ENCODE peak calls at places on chromosomes 4 and X, in five cellular contexts. H is GM23338, W is tibial artery, Z is ovary, R is cardiac muscle cell. S is an unnamed sample.
A peak's percentile ranks its signal among the peaks of the same experiment; 100 is the strongest.

GRCh38 chrX:50111762-50112161 is 89.0 kb downstream of the AKAP4 start:
- DNase-seq in Z (peak; percentile 23), R (no peak), H (no peak), W (no peak), S (no peak)

GRCh38 chr4:1330761-1331590 is 16.0 kb upstream of the UVSSA start:
- DNase-seq in Z (no peak), W (no peak), H (no peak), R (no peak), S (peak; percentile 92)

GRCh38 chr4:76533314-76533713 is 98.3 kb downstream of the SHROOM3 start:
- DNase-seq in W (no peak), Z (no peak), H (no peak), R (no peak), S (no peak)

GRCh38 chr4:100008048-100008447 is 58.0 kb upstream of the H2AZ1 start:
- DNase-seq in W (no peak), H (no peak), R (peak; percentile 40), Z (no peak), S (no peak)

GRCh38 chrX:46574337-46574940 is 874 bp downstream of the CHST7 start:
- DNase-seq in Z (peak; percentile 20), W (no peak), H (peak; percentile 38), R (peak; percentile 37), S (peak; percentile 37)

GRCh38 chrX:28997716-28998115 is 410.5 kb downstream of the IL1RAPL1 start:
- DNase-seq in Z (no peak), W (no peak), R (peak; percentile 21), H (no peak), S (no peak)

GRCh38 chrX:101999644-102000539 is 68.1 kb upstream of the ZMAT1 start:
- DNase-seq in H (peak; percentile 54), W (no peak), R (no peak), Z (no peak), S (no peak)

GRCh38 chrX:63934791-63935190 is 149.8 kb upstream of the ARHGEF9 start:
- DNase-seq in H (peak; percentile 6), R (no peak), Z (no peak), W (no peak), S (no peak)

GRCh38 chr4:101140228-101140627 is 207.1 kb downstream of the PPP3CA start:
- DNase-seq in W (no peak), H (no peak), R (no peak), Z (no peak), S (no peak)

GRCh38 chrX:17713288-17713687 is 24.0 kb upstream of the SCML1 start:
- DNase-seq in Z (no peak), H (no peak), R (no peak), W (no peak), S (no peak)

GRCh38 chrX:40105791-40106676 is 8.3 kb upstream of the BCOR start:
- DNase-seq in H (peak; percentile 76), R (peak; percentile 52), W (no peak), Z (peak; percentile 71), S (peak; percentile 57)

GRCh38 chr4:2337131-2337723 is 75.3 kb upstream of the MXD4 start:
- DNase-seq in R (no peak), H (no peak), W (no peak), Z (no peak), S (no peak)

GRCh38 chr4:15255537-15255936 is 172.3 kb upstream of the C1QTNF7 start:
- DNase-seq in R (no peak), Z (no peak), W (no peak), H (peak; percentile 61), S (no peak)

GRCh38 chrX:115322375-115322774 is 32.9 kb downstream of the LUZP4 start:
- DNase-seq in Z (no peak), H (no peak), W (no peak), R (no peak), S (no peak)

GRCh38 chr4:172578712-172579111 is 589.9 kb upstream of the GALNT7 start:
- DNase-seq in R (peak; percentile 8), H (no peak), Z (no peak), W (no peak), S (no peak)

GRCh38 chr4:159077702-159078495 is 25.0 kb upstream of the RAPGEF2 start:
- DNase-seq in Z (no peak), R (peak; percentile 3), H (no peak), W (no peak), S (no peak)

GRCh38 chr4:182179105-182179504 is 64.1 kb upstream of the TENM3 start:
- DNase-seq in W (no peak), H (peak; percentile 35), R (peak; percentile 53), Z (no peak), S (no peak)

GRCh38 chr4:89661490-89661889 is 175.5 kb downstream of the SNCA start:
- DNase-seq in H (peak; percentile 71), W (no peak), R (peak; percentile 66), Z (no peak), S (no peak)

GRCh38 chr4:47531241-47531953 is 46.3 kb downstream of the ATP10D start:
- DNase-seq in W (no peak), Z (no peak), R (peak; percentile 84), H (peak; percentile 78), S (peak; percentile 93)

GRCh38 chr4:13427599-13428325 is 56.4 kb downstream of the RAB28 start:
- DNase-seq in R (peak; percentile 30), Z (no peak), H (peak; percentile 32), W (no peak), S (no peak)

GRCh38 chrX:119477812-119478232 is 9.6 kb downstream of the SLC25A5 start:
- DNase-seq in Z (peak; percentile 20), W (peak; percentile 48), H (no peak), R (peak; percentile 91), S (no peak)

GRCh38 chr4:24778427-24779225 is 16.7 kb upstream of the SOD3 start:
- DNase-seq in H (no peak), R (peak; percentile 99), W (peak; percentile 82), Z (peak; percentile 66), S (no peak)

GRCh38 chrX:40291553-40291952 is 193.8 kb upstream of the BCOR start:
- DNase-seq in H (no peak), Z (no peak), R (no peak), W (no peak), S (no peak)

GRCh38 chr4:147782087-147782781 is 50.3 kb downstream of the ARHGAP10 start:
- DNase-seq in W (no peak), Z (no peak), R (peak; percentile 41), H (no peak), S (no peak)

GRCh38 chr4:177907736-177908424 is 465.6 kb upstream of the AGA start:
- DNase-seq in R (no peak), H (peak; percentile 7), Z (no peak), W (no peak), S (no peak)

GRCh38 chr4:122921300-122921699 is 1.1 kb downstream of the NUDT6 start:
- DNase-seq in H (no peak), Z (no peak), R (no peak), W (no peak), S (no peak)
- H3K4me3 ChIP-seq in H (peak overlapping the region; percentile 87), Z (peak overlapping the region; percentile 92), R (peak overlapping the region; percentile 70), W (peak overlapping the region; percentile 91), S (peak overlapping the region; percentile 75)

GRCh38 chr4:118683513-118683912 is 1.7 kb upstream of the METTL14 start:
- DNase-seq in H (peak; percentile 57), Z (no peak), R (peak; percentile 12), W (no peak), S (peak; percentile 22)
- H3K4me3 ChIP-seq in H (peak overlapping the region; percentile 21), Z (no peak overlapping the region), R (no peak overlapping the region), W (no peak overlapping the region), S (no peak overlapping the region)

GRCh38 chr4:153349206-153349805 is 4.8 kb downstream of the MND1 start:
- DNase-seq in R (no peak), W (no peak), H (no peak), Z (no peak), S (no peak)
- H3K4me3 ChIP-seq in R (no peak overlapping the region), W (no peak overlapping the region), H (no peak overlapping the region), Z (no peak overlapping the region), S (no peak overlapping the region)

GRCh38 chr4:78309352-78309751 is 242.2 kb upstream of the ANXA3 start:
- DNase-seq in H (no peak), R (no peak), Z (no peak), W (no peak), S (no peak)

GRCh38 chr4:78311306-78311705 is 240.3 kb upstream of the ANXA3 start:
- DNase-seq in W (no peak), H (peak; percentile 75), R (no peak), Z (no peak), S (no peak)

GRCh38 chr4:78310732-78311100 is 240.9 kb upstream of the ANXA3 start:
- DNase-seq in H (no peak), Z (no peak), R (no peak), W (no peak), S (no peak)

GRCh38 chr4:78310056-78310731 is 241.4 kb upstream of the ANXA3 start:
- DNase-seq in R (peak; percentile 39), W (no peak), H (no peak), Z (no peak), S (no peak)

GRCh38 chr4:78308517-78308916 is 243.1 kb upstream of the ANXA3 start:
- DNase-seq in R (no peak), Z (no peak), H (no peak), W (no peak), S (no peak)
- H3K4me3 ChIP-seq in R (no peak overlapping the region), Z (no peak overlapping the region), H (no peak overlapping the region), W (no peak overlapping the region), S (no peak overlapping the region)